ENCODE peak calls at places on chromosomes 12 and 14, in four cellular contexts. G, E, C and S are unnamed samples.

GRCh38 chr12:5073838-5074237 is 30.2 kb downstream of the KCNA5 start:
- DNase-seq in G (peak), E (no peak), C (no peak), S (no peak)

GRCh38 chr12:42742691-42743090 is 153.1 kb upstream of the PRICKLE1 start:
- DNase-seq in G (no peak), C (no peak), E (no peak), S (no peak)

GRCh38 chr12:104903648-104904423 is 54.3 kb downstream of the SLC41A2 start:
- DNase-seq in C (no peak), E (no peak), G (no peak), S (no peak)

GRCh38 chr14:91946313-91947195 is 940 bp downstream of the FBLN5 start:
- DNase-seq in G (no peak), C (no peak), E (no peak), S (peak)

GRCh38 chr12:10362325-10362724 is 27.5 kb downstream of the KLRK1 start:
- DNase-seq in E (no peak), G (no peak), C (no peak), S (no peak)

GRCh38 chr14:55276736-55277135 is 5.5 kb downstream of the FBXO34 start:
- DNase-seq in G (no peak), E (no peak), C (no peak), S (no peak)

GRCh38 chr12:26246483-26247164 is 51.3 kb downstream of the SSPN start:
- DNase-seq in C (no peak), G (no peak), E (no peak), S (no peak)

GRCh38 chr14:53355581-53356112 is 202.5 kb upstream of the DDHD1 start:
- DNase-seq in E (no peak), C (no peak), G (no peak), S (peak)

GRCh38 chr14:63867926-63868921 is 15.4 kb downstream of the SYNE2 start:
- DNase-seq in E (no peak), G (peak), C (no peak), S (no peak)

GRCh38 chr12:90481748-90482147 is 473.2 kb downstream of the CCER1 start:
- DNase-seq in G (no peak), C (no peak), E (no peak), S (no peak)

GRCh38 chr12:89529738-89530137 is 3.9 kb upstream of the POC1B start:
- DNase-seq in E (peak), C (no peak), G (no peak), S (peak)

GRCh38 chr14:61388173-61388975 is 67.0 kb downstream of the PRKCH start:
- DNase-seq in E (peak), G (peak), C (peak), S (peak)

GRCh38 chr12:107369006-107369405 is 275.7 kb upstream of the CRY1 start:
- DNase-seq in C (no peak), E (no peak), G (no peak), S (no peak)

GRCh38 chr14:103770902-103771301 is 55.3 kb downstream of the ZFYVE21 start:
- DNase-seq in C (no peak), E (no peak), G (no peak), S (no peak)

GRCh38 chr12:109109756-109110350 is 6.5 kb upstream of the ACACB start:
- DNase-seq in C (no peak), E (no peak), G (no peak), S (no peak)

GRCh38 chr12:17793854-17794253 is 296.1 kb downstream of the RERGL start:
- DNase-seq in C (no peak), E (no peak), G (no peak), S (no peak)

GRCh38 chr12:59999291-59999690 is 403.5 kb downstream of the SLC16A7 start:
- DNase-seq in E (no peak), C (no peak), G (no peak), S (no peak)

GRCh38 chr12:65449400-65449799 is 170.9 kb downstream of the MSRB3 start:
- DNase-seq in C (no peak), G (no peak), E (no peak), S (no peak)

GRCh38 chr14:75879031-75879430 is 102.8 kb downstream of the TGFB3 start:
- DNase-seq in G (no peak), E (no peak), C (no peak), S (peak)

GRCh38 chr14:23406244-23406643 is 1.8 kb downstream of the MYH6 start:
- DNase-seq in E (no peak), G (no peak), C (no peak), S (no peak)

GRCh38 chr12:79055926-79056674 is 191.5 kb downstream of the SYT1 start:
- DNase-seq in E (no peak), C (no peak), G (no peak), S (peak)

GRCh38 chr14:77580964-77581505 is 35.4 kb downstream of the SPTLC2 start:
- DNase-seq in C (no peak), G (peak), E (peak), S (no peak)

GRCh38 chr12:15477761-15478160 is 155.5 kb downstream of the PTPRO start:
- DNase-seq in C (no peak), E (no peak), G (no peak), S (no peak)

GRCh38 chr14:30034049-30034635 is 106.5 kb upstream of the PRKD1 start:
- DNase-seq in C (no peak), G (no peak), E (no peak), S (no peak)

GRCh38 chr12:90091809-90092208 is 383.2 kb upstream of the ATP2B1 start:
- DNase-seq in C (no peak), G (no peak), E (no peak), S (no peak)

GRCh38 chr14:50790568-50790967 is 40.4 kb downstream of the NIN start:
- DNase-seq in G (no peak), E (no peak), C (no peak), S (peak)

GRCh38 chr14:100285021-100285912 is 21.0 kb downstream of the SLC25A29 start:
- DNase-seq in C (peak), G (peak), E (peak), S (peak)

GRCh38 chr14:53462931-53463778 is 310.0 kb upstream of the DDHD1 start:
- DNase-seq in E (no peak), C (no peak), G (no peak), S (no peak)

GRCh38 chr12:126617312-126617711 is 1552.1 kb downstream of the AACS start:
- DNase-seq in C (no peak), E (no peak), G (peak), S (no peak)

GRCh38 chr14:105118646-105119409 is 49.7 kb downstream of the JAG2 start:
- DNase-seq in C (no peak), G (no peak), E (no peak), S (no peak)

GRCh38 chr12:60805340-60805739 is 1209.5 kb downstream of the SLC16A7 start:
- DNase-seq in C (no peak), E (no peak), G (no peak), S (peak)

GRCh38 chr12:82758743-82759142 is 72.0 kb downstream of the TMTC2 start:
- DNase-seq in C (no peak), E (no peak), G (no peak), S (peak)

GRCh38 chr14:68191567-68192321 is 372.2 kb downstream of the RAD51B start:
- DNase-seq in G (no peak), C (no peak), E (no peak), S (no peak)

GRCh38 chr12:62347922-62348650 is 87.9 kb downstream of the USP15 start:
- DNase-seq in C (no peak), G (no peak), E (no peak), S (no peak)

GRCh38 chr12:1680804-1681492 is 9.9 kb upstream of the ADIPOR2 start:
- DNase-seq in E (no peak), G (no peak), C (no peak), S (peak)

GRCh38 chr12:50981319-50982239 is 29.2 kb downstream of the HIGD1C start:
- DNase-seq in G (no peak), E (no peak), C (no peak), S (no peak)